ENCODE peak calls at places on chromosomes 3 and 15, in five cellular contexts. O is ELR; U is psoas muscle; J is activated naive CD4-positive, alpha-beta T cell treated with Interleukin-2 at 50 U/mL for 16 hours; V is HT-29. Z is an unnamed sample.

GRCh38 chr15:34331809-34332208 is 5.8 kb downstream of the SLC12A6 start:
- DNase-seq in O (no peak), U (no peak), J (no peak), V (no peak), Z (no peak)

GRCh38 chr3:169112153-169112892 is 551.2 kb downstream of the MECOM start:
- DNase-seq in O (peak; percentile 96), U (no peak), J (no peak), V (no peak), Z (peak; percentile 23)

GRCh38 chr3:193563999-193564398 is 9.3 kb upstream of the ATP13A4 start:
- DNase-seq in O (no peak), U (no peak), J (no peak), V (peak; percentile 73), Z (no peak)

GRCh38 chr15:81901323-81901722 is 144.5 kb downstream of the MEX3B start:
- DNase-seq in O (no peak), U (no peak), J (no peak), V (no peak), Z (no peak)

GRCh38 chr3:124281453-124282316 is 289.8 kb upstream of the ROPN1 start:
- DNase-seq in O (peak; percentile 65), U (no peak), J (no peak), V (peak; percentile 73), Z (no peak)

GRCh38 chr3:159861369-159861987 is 127.2 kb upstream of the IL12A start:
- DNase-seq in O (peak; percentile 36), U (no peak), J (no peak), V (no peak), Z (no peak)

GRCh38 chr3:25265284-25265683 is 162.8 kb upstream of the RARB start:
- DNase-seq in O (no peak), U (no peak), J (no peak), V (no peak), Z (no peak)

GRCh38 chr3:158407844-158408517 is 163.0 kb upstream of the MLF1 start:
- DNase-seq in O (no peak), U (no peak), J (no peak), V (no peak), Z (no peak)

GRCh38 chr3:34599595-34599994 is 801.2 kb downstream of the PDCD6IP start:
- DNase-seq in O (no peak), U (no peak), J (no peak), V (no peak), Z (no peak)

GRCh38 chr3:50364573-50365079 is 5.3 kb upstream of the TMEM115 start:
- DNase-seq in O (no peak), U (peak; percentile 63), J (no peak), V (peak; percentile 34), Z (no peak)

GRCh38 chr3:13451301-13451673 is 28.8 kb upstream of the HDAC11 start:
- DNase-seq in O (peak; percentile 42), U (no peak), J (peak; percentile 43), V (no peak), Z (no peak)